ENCODE peak calls at places on chromosomes 13 and 19, in seven cellular contexts. Z is AG09309, E is heart left ventricle, D is nucleus accumbens, L is activated T-helper 1 cell treated with Interleukin-2 at 50 U/mL for 16 hours, F is putamen, O is T-helper 9 cell. C is an unnamed sample.

GRCh38 chr19:31340059-31341025 is 8.9 kb downstream of the TSHZ3 start:
- DNase-seq in L (no peak), D (no peak), E (no peak), O (no peak), F (no peak), Z (peak; percentile 59), C (no peak)

GRCh38 chr19:934865-935422 is 9.1 kb downstream of the ARID3A start:
- DNase-seq in Z (no peak), L (no peak), F (peak; percentile 52), E (peak; percentile 92), D (no peak), O (no peak), C (no peak)

GRCh38 chr13:81659984-81660383 is 1319.1 kb upstream of the SPRY2 start:
- DNase-seq in D (no peak), Z (no peak), E (no peak), O (no peak), F (no peak), L (no peak), C (no peak)

GRCh38 chr19:1210227-1210538 is 4.6 kb downstream of the STK11 start:
- DNase-seq in E (no peak), F (peak; percentile 76), D (no peak), L (no peak), Z (no peak), O (no peak), C (no peak)

GRCh38 chr13:52001120-52001731 is 10.0 kb downstream of the ATP7B start:
- DNase-seq in F (no peak), D (no peak), L (no peak), O (no peak), Z (peak; percentile 8), E (no peak), C (no peak)

GRCh38 chr19:56837004-56837403 is 3.5 kb downstream of the PEG3 start:
- DNase-seq in F (no peak), O (no peak), Z (no peak), L (no peak), E (peak; percentile 45), D (no peak), C (no peak)

GRCh38 chr13:69292789-69293425 is 814.7 kb upstream of the ATXN8OS start:
- DNase-seq in L (no peak), E (no peak), D (no peak), Z (no peak), O (no peak), F (no peak), C (no peak)

GRCh38 chr13:39016789-39017188 is 21.1 kb downstream of the PROSER1 start:
- DNase-seq in O (no peak), Z (no peak), F (peak; percentile 37), L (no peak), E (no peak), D (no peak), C (no peak)

GRCh38 chr19:58568731-58569130 is 4.4 kb downstream of the MZF1 start:
- DNase-seq in E (peak; percentile 23), Z (no peak), F (no peak), L (no peak), O (no peak), D (no peak), C (no peak)

GRCh38 chr19:2053601-2054389 is 2.8 kb upstream of the MKNK2 start:
- DNase-seq in O (no peak), F (no peak), E (peak; percentile 89), Z (no peak), L (no peak), D (no peak), C (no peak)

GRCh38 chr13:97387487-97388353 is 46.2 kb upstream of the RAP2A start:
- DNase-seq in E (no peak), D (no peak), L (no peak), F (no peak), Z (no peak), O (no peak), C (no peak)

GRCh38 chr19:21483589-21484170 is 21.7 kb upstream of the ZNF429 start:
- DNase-seq in D (no peak), O (peak; percentile 59), F (no peak), E (peak; percentile 56), L (peak; percentile 33), Z (no peak), C (peak; percentile 27)

GRCh38 chr19:18612772-18613588 is at the start of gene TMEM59L:
- DNase-seq in Z (no peak), D (no peak), L (peak; percentile 26), O (peak; percentile 55), F (peak; percentile 58), E (no peak), C (peak; percentile 34)

GRCh38 chr19:55321466-55321865 is 3.7 kb downstream of the TMEM150B start:
- DNase-seq in D (no peak), O (no peak), Z (no peak), E (no peak), F (no peak), L (no peak), C (no peak)

GRCh38 chr13:44263920-44264610 is 109.6 kb upstream of the SERP2 start:
- DNase-seq in L (no peak), O (no peak), Z (peak; percentile 29), F (no peak), D (no peak), E (no peak), C (no peak)

GRCh38 chr19:1170938-1171754 is 2.9 kb downstream of the SBNO2 start:
- DNase-seq in F (no peak), L (no peak), E (no peak), D (no peak), O (no peak), Z (no peak), C (no peak)

GRCh38 chr19:52070496-52070895 is 21.9 kb upstream of the ZNF432 start:
- DNase-seq in L (no peak), E (no peak), F (no peak), D (no peak), Z (no peak), O (no peak), C (no peak)

GRCh38 chr13:51620165-51620983 is 36.1 kb downstream of the WDFY2 start:
- DNase-seq in F (no peak), E (peak; percentile 59), D (no peak), O (no peak), Z (no peak), L (no peak), C (no peak)

GRCh38 chr19:4012092-4012974 is 4.8 kb downstream of the PIAS4 start:
- DNase-seq in F (no peak), L (no peak), D (no peak), E (no peak), O (no peak), Z (no peak), C (no peak)

GRCh38 chr13:55345197-55345596 is 1795.5 kb upstream of the PRR20A start:
- DNase-seq in F (no peak), Z (no peak), E (no peak), O (no peak), L (no peak), D (no peak), C (no peak)

GRCh38 chr19:50693064-50693975 is 26.3 kb downstream of the SHANK1 start:
- DNase-seq in D (no peak), O (no peak), L (no peak), Z (no peak), E (no peak), F (no peak), C (no peak)

GRCh38 chr13:96082640-96083039 is 7.3 kb upstream of the HS6ST3 start:
- DNase-seq in F (no peak), D (no peak), Z (no peak), O (no peak), L (no peak), E (no peak), C (no peak)

GRCh38 chr19:6663236-6664187 is 6.4 kb downstream of the TNFSF14 start:
- DNase-seq in Z (no peak), D (no peak), L (no peak), F (no peak), O (peak; percentile 22), E (no peak), C (no peak)

GRCh38 chr19:55454787-55455243 is 6.6 kb downstream of the ISOC2 start:
- DNase-seq in D (no peak), L (no peak), E (no peak), Z (no peak), O (peak; percentile 28), F (peak; percentile 75), C (peak; percentile 26)

GRCh38 chr19:9149976-9150375 is 9.8 kb downstream of the ZNF317 start:
- DNase-seq in O (no peak), L (no peak), F (no peak), D (no peak), E (no peak), Z (no peak), C (no peak)

GRCh38 chr13:67351915-67352314 is 121.8 kb upstream of the PCDH9 start:
- DNase-seq in O (no peak), E (no peak), F (no peak), D (no peak), Z (no peak), L (no peak), C (no peak)

GRCh38 chr19:12065100-12065538 is 588 bp downstream of the ZNF844 start:
- DNase-seq in D (no peak), E (no peak), O (no peak), Z (peak; percentile 10), F (peak; percentile 19), L (no peak), C (no peak)

GRCh38 chr19:2332341-2333026 is 4.0 kb downstream of the SPPL2B start:
- DNase-seq in Z (no peak), D (no peak), O (peak; percentile 15), F (no peak), L (no peak), E (peak; percentile 56), C (peak; percentile 10)

GRCh38 chr19:6020972-6021805 is 43.2 kb upstream of the RANBP3 start:
- DNase-seq in E (no peak), D (no peak), L (no peak), Z (no peak), F (no peak), O (no peak), C (no peak)

GRCh38 chr13:98677398-98677797 is 75.1 kb downstream of the SLC15A1 start:
- DNase-seq in E (no peak), Z (peak; percentile 63), L (no peak), F (no peak), D (no peak), O (no peak), C (no peak)

GRCh38 chr13:71240906-71241305 is 626.1 kb downstream of the DACH1 start:
- DNase-seq in D (no peak), E (no peak), F (no peak), O (no peak), L (no peak), Z (no peak), C (no peak)

GRCh38 chr19:47679922-47680857 is 33.0 kb upstream of the EHD2 start:
- DNase-seq in L (no peak), D (no peak), O (no peak), E (no peak), Z (no peak), F (no peak), C (no peak)

GRCh38 chr19:46472592-46472991 is 1.2 kb upstream of the PNMA8A start:
- DNase-seq in F (no peak), Z (no peak), E (no peak), L (no peak), O (no peak), D (no peak), C (no peak)

GRCh38 chr13:50403311-50403710 is 388.1 kb downstream of the KCNRG start:
- DNase-seq in F (no peak), O (no peak), D (no peak), L (no peak), Z (no peak), E (no peak), C (no peak)

C was measured in activated effector memory CD4-positive, alpha-beta T cell treated with Interleukin-2 at 50 U/mL for 16 hours.